ENCODE peak calls at places on chromosomes 16 and 17, in eight cellular contexts. One of them, this sample, is unnamed.

GRCh38 chr17:70059076-70059475 is 15.9 kb upstream of the KCNJ16 start:
- DNase-seq in fibroblast of mammary gland: no peak
- DNase-seq in CD4-positive, alpha-beta memory T cell: no peak
- DNase-seq in AG09319: no peak
- DNase-seq in hypothalamus: no peak
- DNase-seq in B cell: no peak
- DNase-seq in dermis microvascular lymphatic vessel endothelial cell: no peak
- DNase-seq in NCI-H1930: no peak
- DNase-seq in this sample: no peak

GRCh38 chr16:1108299-1109252 is 12.5 kb upstream of the C1QTNF8 start:
- DNase-seq in fibroblast of mammary gland: peak; percentile 10
- DNase-seq in CD4-positive, alpha-beta memory T cell: no peak
- DNase-seq in AG09319: peak; percentile 3
- DNase-seq in hypothalamus: peak; percentile 59
- DNase-seq in B cell: no peak
- DNase-seq in dermis microvascular lymphatic vessel endothelial cell: no peak
- DNase-seq in NCI-H1930: no peak
- DNase-seq in this sample: no peak

GRCh38 chr17:57033296-57033695 is 51.8 kb upstream of the AKAP1 start:
- DNase-seq in fibroblast of mammary gland: no peak
- DNase-seq in CD4-positive, alpha-beta memory T cell: no peak
- DNase-seq in AG09319: no peak
- DNase-seq in hypothalamus: no peak
- DNase-seq in B cell: no peak
- DNase-seq in dermis microvascular lymphatic vessel endothelial cell: peak; percentile 10
- DNase-seq in NCI-H1930: no peak
- DNase-seq in this sample: no peak

GRCh38 chr17:81083125-81083765 is 48.3 kb downstream of the BAIAP2 start:
- DNase-seq in fibroblast of mammary gland: no peak
- DNase-seq in CD4-positive, alpha-beta memory T cell: no peak
- DNase-seq in AG09319: no peak
- DNase-seq in hypothalamus: peak; percentile 41
- DNase-seq in B cell: no peak
- DNase-seq in dermis microvascular lymphatic vessel endothelial cell: peak; percentile 86
- DNase-seq in NCI-H1930: no peak
- DNase-seq in this sample: no peak

GRCh38 chr17:39123627-39124026 is 27.8 kb downstream of the PLXDC1 start:
- DNase-seq in fibroblast of mammary gland: no peak
- DNase-seq in CD4-positive, alpha-beta memory T cell: no peak
- DNase-seq in AG09319: no peak
- DNase-seq in hypothalamus: no peak
- DNase-seq in B cell: no peak
- DNase-seq in dermis microvascular lymphatic vessel endothelial cell: no peak
- DNase-seq in NCI-H1930: no peak
- DNase-seq in this sample: no peak

GRCh38 chr17:17784599-17785264 is 52.1 kb downstream of the SREBF1 start:
- DNase-seq in fibroblast of mammary gland: no peak
- DNase-seq in CD4-positive, alpha-beta memory T cell: no peak
- DNase-seq in AG09319: no peak
- DNase-seq in hypothalamus: no peak
- DNase-seq in B cell: peak; percentile 41
- DNase-seq in dermis microvascular lymphatic vessel endothelial cell: no peak
- DNase-seq in NCI-H1930: no peak
- DNase-seq in this sample: no peak

GRCh38 chr17:44314524-44314868 is 6.1 kb downstream of the RUNDC3A start:
- DNase-seq in fibroblast of mammary gland: no peak
- DNase-seq in CD4-positive, alpha-beta memory T cell: no peak
- DNase-seq in AG09319: no peak
- DNase-seq in hypothalamus: no peak
- DNase-seq in B cell: no peak
- DNase-seq in dermis microvascular lymphatic vessel endothelial cell: no peak
- DNase-seq in NCI-H1930: no peak
- DNase-seq in this sample: no peak

GRCh38 chr17:37824534-37825485 is 80.0 kb upstream of the HNF1B start:
- DNase-seq in fibroblast of mammary gland: peak; percentile 65
- DNase-seq in CD4-positive, alpha-beta memory T cell: no peak
- DNase-seq in AG09319: no peak
- DNase-seq in hypothalamus: no peak
- DNase-seq in B cell: no peak
- DNase-seq in dermis microvascular lymphatic vessel endothelial cell: no peak
- DNase-seq in NCI-H1930: no peak
- DNase-seq in this sample: no peak

GRCh38 chr16:75250089-75250808 is 1.2 kb downstream of the BCAR1 start:
- DNase-seq in fibroblast of mammary gland: no peak
- DNase-seq in CD4-positive, alpha-beta memory T cell: no peak
- DNase-seq in AG09319: no peak
- DNase-seq in hypothalamus: no peak
- DNase-seq in B cell: no peak
- DNase-seq in dermis microvascular lymphatic vessel endothelial cell: no peak
- DNase-seq in NCI-H1930: no peak
- DNase-seq in this sample: no peak

GRCh38 chr17:80034977-80035686 is 540 bp downstream of the TBC1D16 start:
- DNase-seq in fibroblast of mammary gland: peak; percentile 41
- DNase-seq in CD4-positive, alpha-beta memory T cell: peak; percentile 52
- DNase-seq in AG09319: no peak
- DNase-seq in hypothalamus: no peak
- DNase-seq in B cell: peak; percentile 88
- DNase-seq in dermis microvascular lymphatic vessel endothelial cell: no peak
- DNase-seq in NCI-H1930: no peak
- DNase-seq in this sample: peak; percentile 29

This sample was measured in T-helper 22 cell.